ENCODE peak calls at places on chromosome 17, in eight cellular contexts. Y is AG04450, B is HEK293T, G is activated T-cell treated with anti-CD3 and anti-CD28 coated beads for 1 hour, X is nucleus accumbens, H is fibroblast of the aortic adventitia, A is tibial nerve, C is A172. N is an unnamed sample.

GRCh38 chr17:17983376-17983775 is 10.7 kb downstream of the DRC3 start:
- DNase-seq in Y (no peak), G (no peak), C (no peak), X (no peak), H (no peak), B (no peak), A (no peak), N (no peak)

GRCh38 chr17:82863646-82863940 is 23.8 kb upstream of the ZNF750 start:
- DNase-seq in B (no peak), A (no peak), Y (no peak), C (no peak), G (no peak), X (no peak), H (no peak), N (no peak)

GRCh38 chr17:82882715-82883446 is 43.1 kb upstream of the ZNF750 start:
- DNase-seq in A (no peak), B (no peak), G (peak; percentile 66), C (no peak), Y (no peak), X (no peak), H (no peak), N (no peak)

GRCh38 chr17:969767-970387 is 9.7 kb downstream of the NXN start:
- DNase-seq in C (no peak), A (no peak), G (no peak), Y (no peak), X (no peak), B (peak; percentile 30), H (no peak), N (no peak)

GRCh38 chr17:39209317-39210092 is 9.4 kb downstream of the RPL19 start:
- DNase-seq in A (peak; percentile 37), X (no peak), H (peak; percentile 50), Y (no peak), G (peak; percentile 53), C (no peak), B (no peak), N (peak; percentile 51)

GRCh38 chr17:61368049-61368831 is 31.4 kb upstream of the TBX2 start:
- DNase-seq in A (no peak), B (no peak), X (no peak), Y (no peak), C (no peak), H (no peak), G (no peak), N (no peak)

GRCh38 chr17:41421116-41421515 is 3.3 kb downstream of the KRT37 start:
- DNase-seq in B (no peak), G (no peak), Y (no peak), H (no peak), C (peak; percentile 23), A (no peak), X (no peak), N (no peak)

GRCh38 chr17:9987779-9988585 is 82.9 kb upstream of the RCVRN start:
- DNase-seq in G (peak; percentile 1), H (peak; percentile 12), X (no peak), B (peak; percentile 69), A (no peak), Y (no peak), C (peak; percentile 21), N (peak; percentile 37)

GRCh38 chr17:47871048-47871447 is 20.1 kb upstream of the SP6 start:
- DNase-seq in G (no peak), H (no peak), Y (no peak), B (no peak), A (no peak), X (no peak), C (no peak), N (no peak)

GRCh38 chr17:59711936-59712335 is 4.5 kb downstream of the VMP1 start:
- DNase-seq in X (no peak), Y (no peak), H (no peak), B (no peak), C (no peak), G (no peak), A (no peak), N (no peak)

GRCh38 chr17:30312218-30312617 is 20.5 kb upstream of the BLMH start:
- DNase-seq in C (no peak), Y (no peak), G (no peak), H (no peak), X (no peak), B (no peak), A (no peak), N (no peak)